ENCODE peak calls at places on chromosome 12, in seven cellular contexts. One of them, this sample, is unnamed.

GRCh38 chr12:30823140-30823669 is 68.5 kb upstream of the CAPRIN2 start:
- DNase-seq in dorsolateral prefrontal cortex: no peak
- DNase-seq in mesendoderm: peak; percentile 70
- DNase-seq in SK-N-SH: no peak
- DNase-seq in left lung: peak; percentile 87
- DNase-seq in heart right ventricle: peak; percentile 48
- DNase-seq in neural progenitor cell: peak; percentile 59
- DNase-seq in this sample: peak; percentile 61

GRCh38 chr12:110266980-110267620 is 13.9 kb upstream of the ATP2A2 start:
- DNase-seq in neural progenitor cell: peak; percentile 56
- DNase-seq in dorsolateral prefrontal cortex: no peak
- DNase-seq in left lung: no peak
- DNase-seq in mesendoderm: no peak
- DNase-seq in SK-N-SH: peak; percentile 53
- DNase-seq in heart right ventricle: peak; percentile 33
- DNase-seq in this sample: peak; percentile 87

GRCh38 chr12:113680868-113681267 is 209.2 kb upstream of the LHX5 start:
- DNase-seq in heart right ventricle: no peak
- DNase-seq in mesendoderm: no peak
- DNase-seq in neural progenitor cell: no peak
- DNase-seq in dorsolateral prefrontal cortex: no peak
- DNase-seq in left lung: no peak
- DNase-seq in SK-N-SH: no peak
- DNase-seq in this sample: no peak

GRCh38 chr12:52081263-52081733 is 1.8 kb downstream of the SMIM41 start:
- DNase-seq in dorsolateral prefrontal cortex: no peak
- DNase-seq in left lung: no peak
- DNase-seq in heart right ventricle: peak; percentile 24
- DNase-seq in neural progenitor cell: peak; percentile 22
- DNase-seq in SK-N-SH: peak; percentile 57
- DNase-seq in mesendoderm: no peak
- DNase-seq in this sample: no peak

GRCh38 chr12:79592865-79593264 is 97.9 kb downstream of the PAWR start:
- DNase-seq in neural progenitor cell: no peak
- DNase-seq in dorsolateral prefrontal cortex: no peak
- DNase-seq in SK-N-SH: no peak
- DNase-seq in heart right ventricle: no peak
- DNase-seq in mesendoderm: no peak
- DNase-seq in left lung: no peak
- DNase-seq in this sample: no peak

GRCh38 chr12:45483571-45483970 is 245.9 kb upstream of the ARID2 start:
- DNase-seq in mesendoderm: no peak
- DNase-seq in dorsolateral prefrontal cortex: no peak
- DNase-seq in SK-N-SH: no peak
- DNase-seq in heart right ventricle: no peak
- DNase-seq in left lung: no peak
- DNase-seq in neural progenitor cell: no peak
- DNase-seq in this sample: peak; percentile 60

GRCh38 chr12:120787889-120788288 is 62.3 kb downstream of the ACADS start:
- DNase-seq in dorsolateral prefrontal cortex: no peak
- DNase-seq in mesendoderm: no peak
- DNase-seq in left lung: no peak
- DNase-seq in neural progenitor cell: no peak
- DNase-seq in SK-N-SH: no peak
- DNase-seq in heart right ventricle: no peak
- DNase-seq in this sample: no peak

GRCh38 chr12:43692064-43692463 is 66.5 kb downstream of the PUS7L start:
- DNase-seq in neural progenitor cell: no peak
- DNase-seq in dorsolateral prefrontal cortex: no peak
- DNase-seq in left lung: no peak
- DNase-seq in mesendoderm: peak; percentile 45
- DNase-seq in heart right ventricle: no peak
- DNase-seq in SK-N-SH: no peak
- DNase-seq in this sample: no peak

GRCh38 chr12:94207467-94208432 is 59.4 kb downstream of the PLXNC1 start:
- DNase-seq in SK-N-SH: no peak
- DNase-seq in heart right ventricle: no peak
- DNase-seq in neural progenitor cell: no peak
- DNase-seq in mesendoderm: no peak
- DNase-seq in dorsolateral prefrontal cortex: no peak
- DNase-seq in left lung: no peak
- DNase-seq in this sample: no peak

GRCh38 chr12:39897315-39897714 is 208.6 kb downstream of the SLC2A13 start:
- DNase-seq in left lung: no peak
- DNase-seq in mesendoderm: no peak
- DNase-seq in SK-N-SH: no peak
- DNase-seq in neural progenitor cell: no peak
- DNase-seq in dorsolateral prefrontal cortex: no peak
- DNase-seq in heart right ventricle: no peak
- DNase-seq in this sample: no peak

GRCh38 chr12:68261947-68262346 is 8.5 kb upstream of the IL22 start:
- DNase-seq in neural progenitor cell: no peak
- DNase-seq in heart right ventricle: no peak
- DNase-seq in left lung: no peak
- DNase-seq in dorsolateral prefrontal cortex: no peak
- DNase-seq in mesendoderm: no peak
- DNase-seq in SK-N-SH: no peak
- DNase-seq in this sample: no peak

DNA sequence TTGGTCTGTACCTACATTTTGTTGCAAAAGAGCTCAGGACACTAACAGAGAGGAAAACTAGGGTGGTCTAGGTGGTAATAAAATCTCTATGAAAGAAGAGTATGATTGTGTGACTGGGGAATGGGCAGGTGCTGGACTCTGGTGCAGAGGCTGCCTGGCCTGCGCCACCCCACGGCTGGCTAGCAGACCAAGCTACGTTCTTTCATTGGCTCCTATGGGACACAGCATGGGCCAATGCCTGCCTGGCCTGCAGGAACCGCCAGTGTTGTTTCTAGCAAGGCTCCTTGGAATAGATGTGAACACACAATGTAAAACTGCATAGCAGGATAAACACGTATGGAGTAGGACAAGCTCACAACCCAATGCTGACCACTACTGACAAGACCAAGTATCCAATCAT is 51.7 kb upstream of the CORO1C start:
- DNase-seq in heart right ventricle: no peak
- DNase-seq in neural progenitor cell: no peak
- DNase-seq in mesendoderm: no peak
- DNase-seq in dorsolateral prefrontal cortex: no peak
- DNase-seq in SK-N-SH: no peak
- DNase-seq in left lung: peak; percentile 55
- DNase-seq in this sample: no peak
- H3K27ac ChIP-seq in heart right ventricle: peak overlapping the region; percentile 64
- H3K27ac ChIP-seq in neural progenitor cell: no peak overlapping the region
- H3K27ac ChIP-seq in mesendoderm: no peak overlapping the region
- H3K27ac ChIP-seq in dorsolateral prefrontal cortex: no peak overlapping the region
- H3K27ac ChIP-seq in SK-N-SH: no peak overlapping the region
- H3K27ac ChIP-seq in left lung: no peak overlapping the region
- H3K27ac ChIP-seq in this sample: peak overlapping the region; percentile 69

GRCh38 chr12:91912178-91912577 is 233.5 kb downstream of the BTG1 start:
- DNase-seq in left lung: no peak
- DNase-seq in mesendoderm: no peak
- DNase-seq in SK-N-SH: no peak
- DNase-seq in neural progenitor cell: no peak
- DNase-seq in heart right ventricle: no peak
- DNase-seq in dorsolateral prefrontal cortex: no peak
- DNase-seq in this sample: no peak

GRCh38 chr12:91918431-91918830 is 227.2 kb downstream of the BTG1 start:
- DNase-seq in heart right ventricle: no peak
- DNase-seq in neural progenitor cell: no peak
- DNase-seq in SK-N-SH: no peak
- DNase-seq in mesendoderm: no peak
- DNase-seq in dorsolateral prefrontal cortex: no peak
- DNase-seq in left lung: no peak
- DNase-seq in this sample: no peak

GRCh38 chr12:91913651-91914050 is 232.0 kb downstream of the BTG1 start:
- DNase-seq in left lung: no peak
- DNase-seq in mesendoderm: no peak
- DNase-seq in SK-N-SH: no peak
- DNase-seq in dorsolateral prefrontal cortex: no peak
- DNase-seq in neural progenitor cell: no peak
- DNase-seq in heart right ventricle: no peak
- DNase-seq in this sample: no peak

GRCh38 chr12:91913124-91913523 is 232.5 kb downstream of the BTG1 start:
- DNase-seq in mesendoderm: no peak
- DNase-seq in heart right ventricle: no peak
- DNase-seq in dorsolateral prefrontal cortex: no peak
- DNase-seq in left lung: no peak
- DNase-seq in SK-N-SH: no peak
- DNase-seq in neural progenitor cell: no peak
- DNase-seq in this sample: no peak

DNA sequence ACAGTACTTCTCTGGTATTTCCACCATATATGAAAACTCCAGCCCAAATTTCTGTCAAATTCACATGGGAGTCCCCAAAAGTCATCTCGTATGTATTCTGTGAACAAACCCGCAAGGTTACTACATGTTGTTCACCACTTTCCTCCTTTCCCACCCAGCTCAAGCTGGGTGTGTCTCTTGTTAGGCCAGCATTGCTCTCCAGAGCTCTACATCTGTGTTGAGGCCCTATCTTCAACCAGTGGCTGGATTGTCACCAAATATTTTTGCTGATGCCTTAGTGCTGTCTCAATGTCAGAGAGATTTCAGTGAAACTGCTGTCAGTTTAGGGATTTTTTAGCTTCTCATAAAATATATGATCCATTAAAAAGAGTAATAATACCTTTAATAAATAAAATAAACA is 230.9 kb downstream of the BTG1 start:
- DNase-seq in neural progenitor cell: no peak
- DNase-seq in left lung: no peak
- DNase-seq in mesendoderm: no peak
- DNase-seq in dorsolateral prefrontal cortex: no peak
- DNase-seq in SK-N-SH: no peak
- DNase-seq in heart right ventricle: no peak
- DNase-seq in this sample: no peak
- H3K27ac ChIP-seq in neural progenitor cell: no peak overlapping the region
- H3K27ac ChIP-seq in left lung: no peak overlapping the region
- H3K27ac ChIP-seq in mesendoderm: no peak overlapping the region
- H3K27ac ChIP-seq in dorsolateral prefrontal cortex: no peak overlapping the region
- H3K27ac ChIP-seq in SK-N-SH: no peak overlapping the region
- H3K27ac ChIP-seq in heart right ventricle: no peak overlapping the region
- H3K27ac ChIP-seq in this sample: no peak overlapping the region

GRCh38 chr12:5497329-5498058 is 65.6 kb downstream of the NTF3 start:
- DNase-seq in SK-N-SH: no peak
- DNase-seq in mesendoderm: no peak
- DNase-seq in neural progenitor cell: no peak
- DNase-seq in left lung: no peak
- DNase-seq in dorsolateral prefrontal cortex: no peak
- DNase-seq in heart right ventricle: no peak
- DNase-seq in this sample: no peak

GRCh38 chr12:5498081-5498480 is 66.2 kb downstream of the NTF3 start:
- DNase-seq in neural progenitor cell: no peak
- DNase-seq in left lung: no peak
- DNase-seq in SK-N-SH: no peak
- DNase-seq in dorsolateral prefrontal cortex: no peak
- DNase-seq in heart right ventricle: no peak
- DNase-seq in mesendoderm: no peak
- DNase-seq in this sample: no peak

GRCh38 chr12:5499566-5500325 is 67.8 kb downstream of the NTF3 start:
- DNase-seq in SK-N-SH: no peak
- DNase-seq in neural progenitor cell: no peak
- DNase-seq in dorsolateral prefrontal cortex: no peak
- DNase-seq in mesendoderm: no peak
- DNase-seq in heart right ventricle: no peak
- DNase-seq in left lung: no peak
- DNase-seq in this sample: no peak

GRCh38 chr12:5500326-5500659 is 68.4 kb downstream of the NTF3 start:
- DNase-seq in left lung: no peak
- DNase-seq in mesendoderm: no peak
- DNase-seq in neural progenitor cell: no peak
- DNase-seq in heart right ventricle: no peak
- DNase-seq in dorsolateral prefrontal cortex: no peak
- DNase-seq in SK-N-SH: no peak
- DNase-seq in this sample: no peak

GRCh38 chr12:5498806-5499205 is 66.9 kb downstream of the NTF3 start:
- DNase-seq in SK-N-SH: no peak
- DNase-seq in dorsolateral prefrontal cortex: no peak
- DNase-seq in left lung: no peak
- DNase-seq in heart right ventricle: no peak
- DNase-seq in neural progenitor cell: no peak
- DNase-seq in mesendoderm: no peak
- DNase-seq in this sample: no peak
- H3K27ac ChIP-seq in SK-N-SH: no peak overlapping the region
- H3K27ac ChIP-seq in dorsolateral prefrontal cortex: no peak overlapping the region
- H3K27ac ChIP-seq in left lung: no peak overlapping the region
- H3K27ac ChIP-seq in heart right ventricle: no peak overlapping the region
- H3K27ac ChIP-seq in neural progenitor cell: no peak overlapping the region
- H3K27ac ChIP-seq in mesendoderm: no peak overlapping the region
- H3K27ac ChIP-seq in this sample: no peak overlapping the region

GRCh38 chr12:53757095-53757770 is 5.5 kb upstream of the CISTR start:
- DNase-seq in left lung: peak; percentile 88
- DNase-seq in mesendoderm: peak; percentile 95
- DNase-seq in heart right ventricle: peak; percentile 79
- DNase-seq in dorsolateral prefrontal cortex: peak; percentile 84
- DNase-seq in neural progenitor cell: peak; percentile 94
- DNase-seq in SK-N-SH: peak; percentile 79
- DNase-seq in this sample: peak; percentile 78

GRCh38 chr12:53754633-53755261 is 3.0 kb upstream of the CISTR start:
- DNase-seq in left lung: no peak
- DNase-seq in heart right ventricle: no peak
- DNase-seq in neural progenitor cell: no peak
- DNase-seq in SK-N-SH: no peak
- DNase-seq in dorsolateral prefrontal cortex: no peak
- DNase-seq in mesendoderm: no peak
- DNase-seq in this sample: no peak

GRCh38 chr12:53756300-53757094 is 4.7 kb upstream of the CISTR start:
- DNase-seq in mesendoderm: no peak
- DNase-seq in SK-N-SH: no peak
- DNase-seq in heart right ventricle: no peak
- DNase-seq in dorsolateral prefrontal cortex: no peak
- DNase-seq in left lung: no peak
- DNase-seq in neural progenitor cell: peak; percentile 55
- DNase-seq in this sample: no peak

GRCh38 chr12:53754196-53754595 is 2.4 kb upstream of the CISTR start:
- DNase-seq in dorsolateral prefrontal cortex: no peak
- DNase-seq in SK-N-SH: no peak
- DNase-seq in heart right ventricle: no peak
- DNase-seq in mesendoderm: peak; percentile 37
- DNase-seq in neural progenitor cell: no peak
- DNase-seq in left lung: no peak
- DNase-seq in this sample: no peak

DNA sequence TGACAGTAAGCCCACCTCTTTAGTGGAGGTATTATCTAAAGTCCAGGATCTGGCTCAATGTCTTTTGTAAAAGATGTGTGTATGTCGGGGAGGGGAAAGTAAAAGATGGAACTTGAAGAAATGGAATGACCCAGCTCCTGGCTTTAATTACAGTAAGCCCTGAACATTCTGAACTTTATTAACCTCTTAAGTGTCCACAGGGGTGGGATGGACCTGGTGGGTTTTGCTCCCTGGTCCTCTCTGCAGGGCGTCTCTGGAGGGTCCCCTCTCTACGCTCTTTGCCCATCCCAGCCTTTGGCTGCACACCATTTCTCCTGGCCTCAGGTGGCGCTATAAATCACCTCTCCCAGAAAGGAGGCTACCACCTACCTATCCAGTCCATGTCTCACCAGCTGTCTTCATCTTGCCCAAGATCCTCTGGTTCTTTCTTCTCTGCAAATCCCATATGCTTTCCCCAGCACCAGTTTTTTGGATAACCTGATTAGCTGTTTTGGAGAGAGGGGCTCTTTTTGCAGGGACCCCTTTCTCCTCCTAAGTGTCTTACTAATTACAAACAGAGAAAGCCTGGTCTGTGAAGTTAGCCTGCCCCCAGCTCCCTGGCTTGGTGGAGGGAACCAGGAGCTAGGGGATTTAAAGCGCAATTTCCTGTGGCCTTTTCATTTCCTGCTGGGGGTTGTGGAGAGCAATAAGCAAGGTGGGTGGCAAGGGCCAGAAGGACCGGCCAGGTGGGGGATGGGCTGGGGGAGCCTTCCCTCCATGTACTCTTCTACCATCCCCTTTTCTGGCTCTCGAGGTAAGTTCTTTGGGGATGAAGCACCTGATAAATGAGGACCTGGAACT is 3.9 kb upstream of the CISTR start:
- DNase-seq in heart right ventricle: no peak
- DNase-seq in mesendoderm: peak; percentile 72
- DNase-seq in dorsolateral prefrontal cortex: no peak
- DNase-seq in neural progenitor cell: no peak
- DNase-seq in left lung: no peak
- DNase-seq in SK-N-SH: no peak
- DNase-seq in this sample: no peak
- H3K27ac ChIP-seq in heart right ventricle: no peak overlapping the region
- H3K27ac ChIP-seq in mesendoderm: no peak overlapping the region
- H3K27ac ChIP-seq in dorsolateral prefrontal cortex: no peak overlapping the region
- H3K27ac ChIP-seq in neural progenitor cell: no peak overlapping the region
- H3K27ac ChIP-seq in left lung: no peak overlapping the region
- H3K27ac ChIP-seq in SK-N-SH: no peak overlapping the region
- H3K27ac ChIP-seq in this sample: no peak overlapping the region